ENCODE peak calls at places on chromosomes 7 and 10, in nine cellular contexts. E is heart right ventricle, B is ovary, U is mammary epithelial cell, T is epithelial cell of esophagus, I is GM12865, X is IMR-90, C is nephron progenitor cell, S is adrenal gland. R is an unnamed sample.

GRCh38 chr10:92387289-92387940 is 96.4 kb downstream of the MARCHF5 start:
- DNase-seq in E (peak), B (no peak), U (peak), T (peak), I (peak), X (peak), C (peak), S (peak), R (no peak)

GRCh38 chr7:131507592-131508331 is 48.7 kb downstream of the PODXL start:
- DNase-seq in E (peak), B (peak), U (peak), T (peak), I (peak), X (peak), C (peak), S (peak), R (peak)

GRCh38 chr10:126092806-126093205 is 196.4 kb downstream of the FANK1 start:
- DNase-seq in E (no peak), B (no peak), U (no peak), T (no peak), I (no peak), X (peak), C (no peak), S (no peak), R (no peak)

GRCh38 chr10:69831231-69831855 is 29.6 kb downstream of the COL13A1 start:
- DNase-seq in E (no peak), B (no peak), U (no peak), T (no peak), I (no peak), X (peak), C (no peak), S (no peak), R (no peak)

GRCh38 chr10:44436240-44436639 is 51.3 kb upstream of the CXCL12 start:
- DNase-seq in E (no peak), B (no peak), U (no peak), T (no peak), I (no peak), X (no peak), C (no peak), S (no peak), R (no peak)

GRCh38 chr7:159154243-159154642 is 9.6 kb upstream of the VIPR2 start:
- DNase-seq in E (no peak), B (no peak), U (no peak), T (no peak), I (no peak), X (no peak), C (no peak), S (no peak), R (no peak)

GRCh38 chr7:232571-233455 is 40.4 kb downstream of the FAM20C start:
- DNase-seq in E (no peak), B (no peak), U (no peak), T (no peak), I (no peak), X (peak), C (no peak), S (no peak), R (no peak)

GRCh38 chr7:38524786-38525185 is 106.4 kb downstream of the AMPH start:
- DNase-seq in E (no peak), B (no peak), U (peak), T (peak), I (no peak), X (peak), C (no peak), S (no peak), R (no peak)

GRCh38 chr10:29657719-29658274 is 23.0 kb upstream of the SVIL start:
- DNase-seq in E (no peak), B (no peak), U (no peak), T (no peak), I (no peak), X (no peak), C (no peak), S (no peak), R (no peak)

GRCh38 chr7:108459922-108460551 is 3.8 kb upstream of the NRCAM start:
- DNase-seq in E (no peak), B (no peak), U (peak), T (peak), I (peak), X (no peak), C (no peak), S (peak), R (no peak)

GRCh38 chr7:126702242-126703016 is 550.3 kb downstream of the GRM8 start:
- DNase-seq in E (no peak), B (no peak), U (no peak), T (no peak), I (peak), X (no peak), C (no peak), S (no peak), R (no peak)

GRCh38 chr10:130138479-130138866 is 2.3 kb downstream of the GLRX3 start:
- DNase-seq in E (no peak), B (no peak), U (peak), T (peak), I (peak), X (peak), C (no peak), S (peak), R (no peak)

GRCh38 chr7:95511716-95512260 is 26.0 kb downstream of the ASB4 start:
- DNase-seq in E (peak), B (peak), U (peak), T (peak), I (peak), X (peak), C (peak), S (peak), R (no peak)

GRCh38 chr10:7335977-7336376 is 74.9 kb downstream of the SFMBT2 start:
- DNase-seq in E (no peak), B (no peak), U (no peak), T (no peak), I (no peak), X (no peak), C (no peak), S (no peak), R (no peak)

GRCh38 chr10:1738950-1739349 is 1.6 kb upstream of the ADARB2 start:
- DNase-seq in E (no peak), B (no peak), U (no peak), T (no peak), I (peak), X (no peak), C (no peak), S (no peak), R (no peak)

GRCh38 chr7:55063633-55064032 is 44.8 kb downstream of the EGFR start:
- DNase-seq in E (no peak), B (no peak), U (peak), T (peak), I (no peak), X (peak), C (no peak), S (no peak), R (no peak)

GRCh38 chr10:47264797-47265281 is 35.2 kb upstream of the GDF10 start:
- DNase-seq in E (no peak), B (no peak), U (no peak), T (no peak), I (no peak), X (no peak), C (no peak), S (no peak), R (peak)

GRCh38 chr10:17452060-17452894 is 2.1 kb downstream of the ST8SIA6 start:
- DNase-seq in E (no peak), B (no peak), U (no peak), T (no peak), I (no peak), X (no peak), C (no peak), S (no peak), R (no peak)

DNA sequence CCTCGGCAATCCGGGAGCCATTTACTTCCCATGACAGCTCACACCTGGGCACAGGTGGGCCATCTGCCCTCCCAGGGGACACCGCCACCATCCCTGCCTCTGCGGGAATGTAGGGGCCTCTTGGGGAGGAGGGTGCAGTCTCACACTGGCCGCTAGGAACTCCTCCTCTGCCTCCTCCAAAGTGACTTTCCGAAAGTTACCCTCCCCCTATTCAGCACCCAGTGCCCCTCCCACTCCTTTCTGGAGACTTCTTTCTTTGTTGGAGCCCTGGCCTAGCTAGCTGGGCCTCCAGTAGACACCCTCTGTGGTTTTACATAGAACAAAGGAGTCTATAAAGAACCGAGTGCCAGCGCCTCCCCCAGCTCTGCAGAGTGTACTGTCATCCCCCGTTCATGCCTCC is 45.8 kb upstream of the MNX1 start:
- DNase-seq in E (no peak), B (no peak), U (no peak), T (no peak), I (no peak), X (no peak), C (no peak), S (no peak), R (no peak)
- TF ChIP-seq CTCF in E (no peak), B (no peak), U (no peak), T (no peak), I (no peak), X (no peak), C (no peak), S (no peak), R (no peak)

GRCh38 chr7:15503603-15504280 is 58.1 kb downstream of the AGMO start:
- DNase-seq in E (no peak), B (no peak), U (no peak), T (peak), I (no peak), X (peak), C (no peak), S (no peak), R (no peak)
- TF ChIP-seq CTCF in E (no peak), B (no peak), U (no peak), T (no peak), I (no peak), X (no peak), C (no peak), S (no peak), R (peak)

DNA sequence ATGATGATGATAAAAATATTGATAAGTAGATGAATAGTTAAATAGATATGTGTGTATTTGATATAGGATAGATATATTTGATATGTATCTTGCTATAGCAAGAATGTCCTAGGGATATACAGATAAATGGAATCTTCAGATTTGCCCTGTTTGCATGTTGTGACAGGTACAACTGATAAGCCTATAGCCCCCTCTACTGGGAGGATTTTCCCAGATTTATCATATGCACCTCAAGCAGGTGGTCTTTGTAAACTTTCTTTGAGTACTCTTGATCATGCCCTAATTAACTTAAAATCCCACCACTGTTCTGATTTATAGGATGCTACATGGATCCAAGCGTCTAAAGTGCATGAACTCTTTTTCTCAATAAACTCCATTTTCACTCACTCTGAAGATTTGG is 1050.7 kb downstream of the SORCS3 start:
- DNase-seq in E (no peak), B (no peak), U (peak), T (peak), I (peak), X (no peak), C (peak), S (no peak), R (no peak)
- TF ChIP-seq CTCF in E (peak), B (no peak), U (peak), T (peak), I (no peak), X (peak), C (peak), S (no peak), R (peak)

DNA sequence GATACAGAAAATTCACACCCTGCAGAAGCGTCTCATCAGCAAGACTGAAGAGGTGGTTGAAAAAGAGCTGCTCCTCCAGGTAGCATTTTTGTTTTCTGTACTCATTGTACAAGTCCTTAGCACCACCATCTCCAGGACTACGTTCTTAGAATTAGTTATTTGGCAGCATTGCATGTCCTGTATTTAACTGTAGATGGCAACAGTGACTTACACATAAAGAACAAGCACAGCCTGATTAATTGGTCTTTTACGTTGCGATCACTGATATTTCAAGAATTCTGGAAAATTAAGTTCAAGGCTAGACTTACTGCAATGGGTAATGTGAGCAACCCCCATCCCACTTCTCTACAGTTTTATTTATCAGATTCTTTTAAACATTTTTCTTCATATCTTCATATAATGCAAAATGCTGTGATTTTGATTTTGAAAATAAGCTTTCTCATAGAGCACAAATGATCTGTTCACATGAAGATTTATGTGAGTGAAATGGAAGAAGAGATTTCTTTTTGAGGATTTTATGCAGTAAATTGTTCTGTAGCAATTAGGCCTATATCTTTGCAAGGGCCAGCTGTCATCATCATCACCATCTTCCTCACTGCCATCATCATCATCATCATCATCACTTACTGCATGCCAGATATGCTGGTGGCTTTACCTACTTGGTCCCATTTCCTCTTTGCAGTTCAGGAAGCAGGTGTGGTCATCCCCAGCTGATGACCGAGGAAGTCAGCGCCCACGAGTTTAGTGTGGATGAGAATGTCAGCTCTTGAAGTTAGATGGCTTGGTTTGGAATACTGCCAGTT is 53.3 kb downstream of the CFAP58 start:
- DNase-seq in E (no peak), B (no peak), U (peak), T (peak), I (peak), X (peak), C (no peak), S (no peak), R (no peak)
- TF ChIP-seq CTCF in E (peak), B (no peak), U (peak), T (peak), I (peak), X (peak), C (peak), S (peak), R (peak)

GRCh38 chr10:51052152-51052551 is 22.1 kb upstream of the PRKG1 start:
- DNase-seq in E (no peak), B (no peak), U (no peak), T (no peak), I (no peak), X (no peak), C (no peak), S (no peak), R (no peak)
- TF ChIP-seq CTCF in E (no peak), B (no peak), U (no peak), T (no peak), I (no peak), X (no peak), C (no peak), S (no peak), R (no peak)

DNA sequence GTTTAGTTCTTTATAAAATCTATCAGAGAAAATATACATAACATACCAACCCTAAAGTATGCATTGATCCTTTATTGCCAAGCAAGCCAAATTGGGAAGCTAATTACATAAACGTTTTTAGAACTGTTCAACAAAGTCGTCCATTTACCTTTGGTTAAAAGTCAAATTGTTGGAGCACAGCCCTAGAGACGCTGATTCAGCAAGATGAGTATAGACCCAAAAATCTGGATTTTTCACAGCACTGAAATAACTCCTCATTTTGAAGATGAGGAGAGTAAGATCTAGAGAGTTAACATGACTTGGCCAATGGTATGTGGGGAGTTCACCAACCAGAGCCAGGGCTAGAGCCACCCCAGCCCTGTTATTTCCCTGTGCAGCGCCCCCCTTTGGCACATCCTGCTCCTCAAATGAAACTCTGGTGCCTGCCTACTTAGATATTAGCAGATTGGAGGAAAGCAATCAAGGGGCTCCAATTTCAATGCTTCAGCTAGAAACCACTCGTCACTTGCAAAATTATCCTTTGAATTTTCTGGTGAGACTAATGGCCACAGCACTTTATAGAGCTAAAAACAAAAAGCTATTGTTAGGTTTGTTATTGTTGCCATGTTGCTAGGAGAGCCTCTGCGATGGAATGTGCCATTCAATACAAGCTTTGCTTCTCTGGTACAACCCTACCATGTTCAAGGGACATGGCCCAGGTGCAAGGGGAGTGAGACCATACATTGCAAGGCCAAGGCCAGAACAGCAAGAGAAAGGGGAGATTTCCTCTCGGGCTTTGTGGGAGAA is 132.6 kb upstream of the ZEB1 start:
- DNase-seq in E (no peak), B (no peak), U (peak), T (no peak), I (no peak), X (no peak), C (no peak), S (no peak), R (no peak)
- TF ChIP-seq CTCF in E (no peak), B (no peak), U (no peak), T (no peak), I (no peak), X (no peak), C (no peak), S (no peak), R (no peak)

GRCh38 chr10:58531084-58531695 is 18.5 kb downstream of the BICC1 start:
- DNase-seq in E (peak), B (no peak), U (peak), T (peak), I (peak), X (peak), C (peak), S (peak), R (peak)
- TF ChIP-seq CTCF in E (peak), B (no peak), U (peak), T (peak), I (peak), X (peak), C (peak), S (peak), R (peak)

DNA sequence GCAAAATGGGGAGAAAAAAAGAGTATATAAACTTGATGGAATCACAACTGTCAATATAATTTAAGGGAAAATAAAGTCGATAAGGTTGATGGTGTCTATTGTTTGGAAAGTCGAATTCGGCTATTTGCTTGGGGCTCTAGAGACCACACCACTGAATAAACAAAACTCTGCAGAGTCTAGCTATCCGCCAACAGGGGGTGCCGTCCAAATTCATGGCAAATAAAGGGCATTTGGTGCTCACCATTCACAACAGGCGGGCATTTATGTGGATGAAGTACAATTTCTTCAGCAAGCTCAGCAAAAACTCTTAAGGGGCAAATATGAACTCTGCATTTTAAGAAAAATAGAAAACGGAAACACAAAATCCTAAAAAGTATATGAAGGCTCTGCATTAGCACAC is 23.3 kb downstream of the CD36 start:
- DNase-seq in E (no peak), B (no peak), U (no peak), T (no peak), I (no peak), X (no peak), C (no peak), S (no peak), R (no peak)
- TF ChIP-seq CTCF in E (peak), B (no peak), U (no peak), T (peak), I (no peak), X (no peak), C (no peak), S (no peak), R (peak)

GRCh38 chr7:18013936-18014335 is 13.7 kb downstream of the PRPS1L1 start:
- DNase-seq in E (no peak), B (no peak), U (no peak), T (peak), I (no peak), X (peak), C (no peak), S (no peak), R (no peak)

GRCh38 chr7:18019562-18019961 is 8.1 kb downstream of the PRPS1L1 start:
- DNase-seq in E (no peak), B (no peak), U (peak), T (peak), I (no peak), X (peak), C (no peak), S (no peak), R (no peak)

GRCh38 chr7:18020138-18020715 is 7.4 kb downstream of the PRPS1L1 start:
- DNase-seq in E (no peak), B (no peak), U (no peak), T (peak), I (no peak), X (no peak), C (no peak), S (no peak), R (no peak)

GRCh38 chr7:18018296-18019205 is 9.1 kb downstream of the PRPS1L1 start:
- DNase-seq in E (no peak), B (no peak), U (no peak), T (no peak), I (no peak), X (no peak), C (no peak), S (no peak), R (no peak)

GRCh38 chr7:18016547-18017444 is 10.8 kb downstream of the PRPS1L1 start:
- DNase-seq in E (no peak), B (no peak), U (no peak), T (no peak), I (no peak), X (no peak), C (no peak), S (no peak), R (no peak)
- TF ChIP-seq CTCF in E (no peak), B (no peak), U (no peak), T (no peak), I (no peak), X (no peak), C (no peak), S (no peak), R (no peak)

GRCh38 chr7:73973091-73973490 is 54.9 kb upstream of the ELN start:
- DNase-seq in E (peak), B (no peak), U (no peak), T (no peak), I (no peak), X (no peak), C (no peak), S (no peak), R (peak)

GRCh38 chr7:73971315-73971700 is 56.7 kb upstream of the ELN start:
- DNase-seq in E (no peak), B (no peak), U (no peak), T (no peak), I (peak), X (no peak), C (no peak), S (no peak), R (no peak)

GRCh38 chr7:73972614-73973013 is 55.4 kb upstream of the ELN start:
- DNase-seq in E (no peak), B (no peak), U (no peak), T (no peak), I (no peak), X (no peak), C (no peak), S (no peak), R (peak)

GRCh38 chr7:73970801-73971229 is 57.2 kb upstream of the ELN start:
- DNase-seq in E (no peak), B (no peak), U (no peak), T (no peak), I (no peak), X (no peak), C (no peak), S (no peak), R (peak)

GRCh38 chr7:73971701-73972341 is 56.2 kb upstream of the ELN start:
- DNase-seq in E (no peak), B (no peak), U (peak), T (peak), I (no peak), X (no peak), C (no peak), S (no peak), R (peak)
- TF ChIP-seq CTCF in E (no peak), B (no peak), U (peak), T (peak), I (no peak), X (no peak), C (no peak), S (no peak), R (no peak)